ENCODE peak calls at places on chromosomes 3 and 15, in eight cellular contexts. G is Right ventricle myocardium superior; V is Panc1; C is tibial artery; O is LoVo; Y is NCI-H460; Z is fibroblast of mammary gland; I is stimulated activated CD8-positive, alpha-beta memory T cell treated with anti-CD3 and anti-CD28 coated beads, Interleukin-15, amount 100 ng/mL, for 24 hours. Q is an unnamed sample.
A peak's percentile ranks its signal among the peaks of the same experiment; 100 is the strongest.

GRCh38 chr3:78974181-78974770 is 793.5 kb downstream of the ROBO1 start:
- DNase-seq in G (no peak), V (no peak), C (no peak), O (no peak), Y (no peak), Z (peak; percentile 64), I (no peak), Q (no peak)

GRCh38 chr15:33104276-33104675 is 90.2 kb downstream of the FMN1 start:
- DNase-seq in G (no peak), V (no peak), C (no peak), O (peak; percentile 56), Y (no peak), Z (peak; percentile 83), I (no peak), Q (peak; percentile 61)

GRCh38 chr3:195151866-195152526 is 119.0 kb downstream of the XXYLT1 start:
- DNase-seq in G (no peak), V (peak; percentile 73), C (no peak), O (peak; percentile 34), Y (no peak), Z (peak; percentile 78), I (no peak), Q (no peak)

GRCh38 chr3:115523467-115523866 is 99.8 kb upstream of the GAP43 start:
- DNase-seq in G (no peak), V (no peak), C (no peak), O (no peak), Y (no peak), Z (no peak), I (no peak), Q (no peak)

GRCh38 chr3:127015282-127016042 is 32.5 kb downstream of the PLXNA1 start:
- DNase-seq in G (no peak), V (no peak), C (no peak), O (no peak), Y (no peak), Z (no peak), I (no peak), Q (no peak)

GRCh38 chr3:165523801-165524200 is 313.4 kb downstream of the BCHE start:
- DNase-seq in G (no peak), V (no peak), C (no peak), O (no peak), Y (no peak), Z (peak; percentile 56), I (no peak), Q (no peak)

GRCh38 chr3:117955196-117955595 is 1079.5 kb downstream of the IGSF11 start:
- DNase-seq in G (no peak), V (no peak), C (no peak), O (no peak), Y (no peak), Z (no peak), I (no peak), Q (no peak)

GRCh38 chr3:114144909-114145688 is 33.8 kb downstream of the DRD3 start:
- DNase-seq in G (no peak), V (no peak), C (peak; percentile 41), O (no peak), Y (no peak), Z (peak; percentile 96), I (no peak), Q (no peak)

GRCh38 chr15:66456211-66456610 is 41.4 kb downstream of the SNAPC5 start:
- DNase-seq in G (no peak), V (no peak), C (no peak), O (no peak), Y (no peak), Z (peak; percentile 33), I (no peak), Q (no peak)

GRCh38 chr15:57541805-57542504 is 49.7 kb upstream of the MYZAP start:
- DNase-seq in G (peak; percentile 79), V (no peak), C (peak; percentile 85), O (peak; percentile 69), Y (peak; percentile 58), Z (peak; percentile 80), I (no peak), Q (no peak)

GRCh38 chr3:73010158-73010557 is 13.5 kb downstream of the PPP4R2 start:
- DNase-seq in G (no peak), V (no peak), C (no peak), O (no peak), Y (no peak), Z (no peak), I (no peak), Q (no peak)

GRCh38 chr3:18208856-18209255 is 216.3 kb downstream of the SATB1 start:
- DNase-seq in G (no peak), V (no peak), C (no peak), O (no peak), Y (no peak), Z (no peak), I (no peak), Q (peak; percentile 86)

GRCh38 chr3:9697892-9698291 is 5.7 kb upstream of the CPNE9 start:
- DNase-seq in G (no peak), V (no peak), C (no peak), O (no peak), Y (no peak), Z (no peak), I (no peak), Q (no peak)

GRCh38 chr15:85582719-85583089 is 202.3 kb downstream of the AKAP13 start:
- DNase-seq in G (peak; percentile 63), V (no peak), C (peak; percentile 59), O (no peak), Y (no peak), Z (peak; percentile 58), I (no peak), Q (peak; percentile 83)

GRCh38 chr3:187567741-187568140 is 102.5 kb downstream of the SST start:
- DNase-seq in G (no peak), V (no peak), C (no peak), O (no peak), Y (no peak), Z (peak; percentile 51), I (no peak), Q (no peak)

GRCh38 chr3:119259821-119260220 is 19.1 kb upstream of the B4GALT4 start:
- DNase-seq in G (no peak), V (no peak), C (no peak), O (no peak), Y (no peak), Z (no peak), I (no peak), Q (no peak)

GRCh38 chr15:58344164-58345070 is 87.4 kb upstream of the LIPC start:
- DNase-seq in G (no peak), V (no peak), C (no peak), O (no peak), Y (no peak), Z (no peak), I (no peak), Q (no peak)

GRCh38 chr3:106215047-106215446 is 346.2 kb upstream of the CBLB start:
- DNase-seq in G (no peak), V (no peak), C (no peak), O (no peak), Y (no peak), Z (peak; percentile 39), I (no peak), Q (no peak)

GRCh38 chr3:8959683-8960082 is 3.6 kb downstream of the RAD18 start:
- DNase-seq in G (no peak), V (no peak), C (no peak), O (no peak), Y (no peak), Z (no peak), I (no peak), Q (no peak)

GRCh38 chr3:69442771-69443197 is 56.9 kb upstream of the FRMD4B start:
- DNase-seq in G (no peak), V (no peak), C (no peak), O (no peak), Y (no peak), Z (no peak), I (no peak), Q (no peak)

GRCh38 chr15:56732135-56732880 is 1.0 kb downstream of the ZNF280D start:
- DNase-seq in G (no peak), V (no peak), C (no peak), O (peak; percentile 26), Y (no peak), Z (peak; percentile 59), I (no peak), Q (no peak)

GRCh38 chr15:43208052-43209002 is 12.5 kb downstream of the EPB42 start:
- DNase-seq in G (no peak), V (no peak), C (no peak), O (no peak), Y (no peak), Z (no peak), I (no peak), Q (no peak)

GRCh38 chr3:123310186-123310585 is 108.4 kb downstream of the SEC22A start:
- DNase-seq in G (peak; percentile 39), V (no peak), C (no peak), O (no peak), Y (no peak), Z (no peak), I (no peak), Q (no peak)

GRCh38 chr3:141783632-141784031 is 20.4 kb downstream of the GRK7 start:
- DNase-seq in G (no peak), V (no peak), C (no peak), O (no peak), Y (no peak), Z (no peak), I (no peak), Q (no peak)

GRCh38 chr15:92884813-92885461 is 15.2 kb upstream of the CHD2 start:
- DNase-seq in G (no peak), V (no peak), C (no peak), O (no peak), Y (no peak), Z (peak; percentile 49), I (no peak), Q (no peak)

GRCh38 chr3:28406241-28406640 is 57.6 kb upstream of the AZI2 start:
- DNase-seq in G (no peak), V (no peak), C (no peak), O (no peak), Y (no peak), Z (no peak), I (no peak), Q (no peak)

GRCh38 chr3:186493507-186493906 is 50.7 kb downstream of the CRYGS start:
- DNase-seq in G (no peak), V (no peak), C (no peak), O (no peak), Y (no peak), Z (no peak), I (no peak), Q (no peak)

GRCh38 chr3:65836047-65836446 is 202.7 kb downstream of the MAGI1 start:
- DNase-seq in G (no peak), V (no peak), C (no peak), O (no peak), Y (no peak), Z (peak; percentile 63), I (no peak), Q (no peak)

GRCh38 chr3:36813320-36813719 is 49.0 kb upstream of the DCLK3 start:
- DNase-seq in G (no peak), V (no peak), C (no peak), O (no peak), Y (no peak), Z (no peak), I (no peak), Q (no peak)

GRCh38 chr3:169628567-169628966 is 34.9 kb downstream of the MECOM start:
- DNase-seq in G (no peak), V (no peak), C (no peak), O (no peak), Y (no peak), Z (no peak), I (no peak), Q (no peak)

GRCh38 chr15:56052389-56053045 is 59.1 kb upstream of the NEDD4 start:
- DNase-seq in G (no peak), V (peak; percentile 43), C (no peak), O (peak; percentile 71), Y (peak; percentile 40), Z (peak; percentile 62), I (no peak), Q (no peak)

GRCh38 chr15:101438482-101439284 is 50.8 kb downstream of the PCSK6 start:
- DNase-seq in G (no peak), V (no peak), C (no peak), O (no peak), Y (no peak), Z (no peak), I (no peak), Q (no peak)

GRCh38 chr15:42404461-42405235 is 45.3 kb downstream of the CAPN3 start:
- DNase-seq in G (no peak), V (no peak), C (no peak), O (no peak), Y (no peak), Z (no peak), I (no peak), Q (no peak)

GRCh38 chr3:50523170-50523865 is 19.9 kb upstream of the CACNA2D2 start:
- DNase-seq in G (no peak), V (no peak), C (no peak), O (no peak), Y (no peak), Z (no peak), I (no peak), Q (no peak)